ENCODE peak calls at places on chromosomes 7 and 10, in ten cellular contexts. P is hypothalamus; X is neural crest cell; A is stimulated activated CD4-positive, alpha-beta T cell treated with anti-CD3 and anti-CD28 coated beads, Interleukin-2, amount 100 ng/mL, for 48 hours; U is NCI-H1105; F is T-helper 22 cell; D is activated CD8-positive, alpha-beta memory T cell treated with anti-CD3 and anti-CD28 coated beads, Interleukin-2, amount 10 ng/mL, durations not matched to agents 7 days and 5 days; V is T-cell; B is fibroblast of mammary gland; I is germinal center. N is an unnamed sample.

GRCh38 chr10:119269737-119270136 is 62.4 kb downstream of the GRK5 start:
- DNase-seq in P (no peak), X (no peak), A (no peak), U (no peak), F (no peak), D (no peak), V (no peak), B (no peak), I (no peak), N (no peak)

GRCh38 chr7:91949221-91950009 is 8.8 kb downstream of the AKAP9 start:
- DNase-seq in P (no peak), X (no peak), A (no peak), U (no peak), F (no peak), D (no peak), V (no peak), B (no peak), I (no peak), N (no peak)

GRCh38 chr7:85659364-85659763 is 472.5 kb upstream of the SEMA3D start:
- DNase-seq in P (no peak), X (no peak), A (no peak), U (no peak), F (no peak), D (no peak), V (no peak), B (peak), I (no peak), N (no peak)

GRCh38 chr10:112912441-112912911 is 37.6 kb upstream of the TCF7L2 start:
- DNase-seq in P (no peak), X (no peak), A (no peak), U (no peak), F (no peak), D (no peak), V (no peak), B (no peak), I (no peak), N (no peak)

GRCh38 chr10:129642427-129642826 is 175.4 kb downstream of the MGMT start:
- DNase-seq in P (no peak), X (no peak), A (no peak), U (no peak), F (no peak), D (no peak), V (no peak), B (peak), I (no peak), N (no peak)

GRCh38 chr7:81638216-81638615 is 131.6 kb downstream of the HGF start:
- DNase-seq in P (no peak), X (no peak), A (no peak), U (no peak), F (no peak), D (no peak), V (no peak), B (peak), I (no peak), N (no peak)

GRCh38 chr7:125547505-125547904 is 617.9 kb upstream of the POT1 start:
- DNase-seq in P (no peak), X (no peak), A (no peak), U (no peak), F (no peak), D (no peak), V (no peak), B (no peak), I (no peak), N (no peak)

GRCh38 chr7:93228302-93228701 is 2.0 kb upstream of the HEPACAM2 start:
- DNase-seq in P (no peak), X (no peak), A (no peak), U (peak), F (no peak), D (no peak), V (no peak), B (peak), I (peak), N (no peak)

GRCh38 chr7:923108-924041 is 31.1 kb downstream of the ADAP1 start:
- DNase-seq in P (no peak), X (peak), A (peak), U (no peak), F (peak), D (peak), V (peak), B (no peak), I (peak), N (no peak)

GRCh38 chr7:102424129-102424551 is 9.2 kb upstream of the ORAI2 start:
- DNase-seq in P (no peak), X (no peak), A (no peak), U (no peak), F (no peak), D (no peak), V (no peak), B (no peak), I (no peak), N (no peak)

GRCh38 chr7:29748286-29749099 is 57.8 kb upstream of the WIPF3 start:
- DNase-seq in P (no peak), X (no peak), A (no peak), U (peak), F (no peak), D (no peak), V (no peak), B (peak), I (no peak), N (no peak)

N was measured in cortex of kidney.